ENCODE peak calls at places on chromosomes 1 and 21, in seven cellular contexts. L is GM12878, M is H1, C is HepG2, J is HCT116, W is K562, K is SK-N-SH. A is an unnamed sample.

GRCh38 chr21:16605588-16605987 is 875.8 kb downstream of the USP25 start:
- DNase-seq in L (no peak), C (no peak), W (no peak), M (no peak), J (no peak), K (peak), A (no peak)

GRCh38 chr1:3352952-3353331 is 101.5 kb upstream of the ARHGEF16 start:
- DNase-seq in J (no peak), K (no peak), C (no peak), W (no peak), M (no peak), L (no peak), A (no peak)

GRCh38 chr1:41158147-41158875 is 83.8 kb downstream of the SCMH1 start:
- DNase-seq in K (peak), J (no peak), L (no peak), C (no peak), W (no peak), M (no peak), A (no peak)

GRCh38 chr1:203311368-203312301 is 6.3 kb downstream of the BTG2 start:
- DNase-seq in W (peak), J (no peak), C (no peak), K (no peak), L (no peak), M (no peak), A (no peak)

GRCh38 chr1:246425895-246426294 is 81.2 kb downstream of the SMYD3 start:
- DNase-seq in W (no peak), L (no peak), J (no peak), C (no peak), M (no peak), K (no peak), A (no peak)

GRCh38 chr1:164519426-164519825 is 39.6 kb upstream of the PBX1 start:
- DNase-seq in J (no peak), C (no peak), L (no peak), W (no peak), M (no peak), K (no peak), A (no peak)

GRCh38 chr21:43720539-43721224 is 1.8 kb downstream of the PDXK start:
- DNase-seq in C (no peak), K (no peak), L (no peak), J (no peak), M (no peak), W (no peak), A (no peak)

GRCh38 chr1:147840909-147841308 is 61.7 kb upstream of the GJA8 start:
- DNase-seq in C (no peak), W (peak), M (no peak), L (no peak), J (peak), K (no peak), A (no peak)

GRCh38 chr1:101242331-101243050 is 5.7 kb downstream of the S1PR1 start:
- DNase-seq in K (no peak), C (no peak), W (no peak), J (no peak), M (no peak), L (no peak), A (no peak)

GRCh38 chr1:245765241-245766000 is 610.6 kb downstream of the KIF26B start:
- DNase-seq in C (peak), J (no peak), M (no peak), K (no peak), L (no peak), W (no peak), A (no peak)

GRCh38 chr1:189619682-189620332 is 857.9 kb downstream of the BRINP3 start:
- DNase-seq in K (no peak), J (peak), C (peak), W (no peak), M (no peak), L (no peak), A (no peak)

GRCh38 chr1:146039844-146040194 is 18.3 kb upstream of the HJV start:
- DNase-seq in L (no peak), K (no peak), J (no peak), M (no peak), W (no peak), C (no peak), A (no peak)

GRCh38 chr1:206907304-206907991 is 10.2 kb downstream of the IL24 start:
- DNase-seq in J (no peak), M (peak), L (no peak), W (peak), K (peak), C (peak), A (peak)

GRCh38 chr1:26391450-26391849 is 18.9 kb upstream of the ZNF683 start:
- DNase-seq in L (no peak), M (no peak), C (peak), J (peak), W (peak), K (peak), A (peak)

GRCh38 chr1:75423616-75424015 is 187.3 kb downstream of the SLC44A5 start:
- DNase-seq in J (no peak), M (no peak), L (no peak), K (peak), C (peak), W (peak), A (no peak)

GRCh38 chr1:97581614-97582051 is 339.2 kb downstream of the DPYD start:
- DNase-seq in L (no peak), C (no peak), K (no peak), W (no peak), M (no peak), J (no peak), A (peak)

GRCh38 chr1:145917595-145917994 is 922 bp downstream of the PEX11B start:
- DNase-seq in J (no peak), K (no peak), W (no peak), L (no peak), C (no peak), M (no peak), A (no peak)

GRCh38 chr21:33155457-33155856 is 74.3 kb upstream of the IFNAR2 start:
- DNase-seq in L (no peak), M (no peak), K (no peak), W (no peak), J (no peak), C (no peak), A (no peak)

GRCh38 chr1:155070721-155071556 is 7.4 kb downstream of the EFNA4 start:
- DNase-seq in L (no peak), M (peak), J (no peak), W (peak), C (peak), K (peak), A (peak)

GRCh38 chr1:73100216-73100615 is 817.9 kb upstream of the NEGR1 start:
- DNase-seq in J (no peak), W (no peak), K (no peak), C (no peak), M (no peak), L (no peak), A (no peak)

GRCh38 chr1:28582248-28582615 is 9.8 kb upstream of the RAB42 start:
- DNase-seq in C (no peak), K (no peak), M (no peak), J (no peak), L (no peak), W (no peak), A (no peak)

GRCh38 chr21:31196724-31197123 is 147.3 kb downstream of the TIAM1 start:
- DNase-seq in K (no peak), C (no peak), J (no peak), M (no peak), W (no peak), L (no peak), A (no peak)

GRCh38 chr1:41221995-41222991 is 19.8 kb downstream of the SCMH1 start:
- DNase-seq in J (no peak), K (no peak), W (no peak), C (no peak), M (no peak), L (no peak), A (no peak)

GRCh38 chr1:214416417-214417212 is 134.8 kb downstream of the PTPN14 start:
- DNase-seq in J (no peak), L (no peak), M (no peak), W (no peak), C (no peak), K (no peak), A (no peak)
- TF ChIP-seq YY1 in J (no peak), L (no peak), M (no peak), W (no peak), C (no peak), K (no peak), A (no peak)

GRCh38 chr1:223708001-223708359 is 4.4 kb upstream of the CAPN2 start:
- DNase-seq in K (no peak), L (no peak), M (no peak), J (peak), C (peak), W (no peak), A (no peak)

GRCh38 chr1:223708651-223709268 is 3.6 kb upstream of the CAPN2 start:
- DNase-seq in J (no peak), W (no peak), L (no peak), M (no peak), C (no peak), K (no peak), A (no peak)

GRCh38 chr1:223707270-223708000 is 4.9 kb upstream of the CAPN2 start:
- DNase-seq in C (peak), K (no peak), M (no peak), L (no peak), J (peak), W (peak), A (no peak)

GRCh38 chr1:223704921-223705878 is 7.1 kb upstream of the CAPN2 start:
- DNase-seq in C (no peak), M (no peak), J (no peak), L (no peak), K (no peak), W (no peak), A (no peak)

DNA sequence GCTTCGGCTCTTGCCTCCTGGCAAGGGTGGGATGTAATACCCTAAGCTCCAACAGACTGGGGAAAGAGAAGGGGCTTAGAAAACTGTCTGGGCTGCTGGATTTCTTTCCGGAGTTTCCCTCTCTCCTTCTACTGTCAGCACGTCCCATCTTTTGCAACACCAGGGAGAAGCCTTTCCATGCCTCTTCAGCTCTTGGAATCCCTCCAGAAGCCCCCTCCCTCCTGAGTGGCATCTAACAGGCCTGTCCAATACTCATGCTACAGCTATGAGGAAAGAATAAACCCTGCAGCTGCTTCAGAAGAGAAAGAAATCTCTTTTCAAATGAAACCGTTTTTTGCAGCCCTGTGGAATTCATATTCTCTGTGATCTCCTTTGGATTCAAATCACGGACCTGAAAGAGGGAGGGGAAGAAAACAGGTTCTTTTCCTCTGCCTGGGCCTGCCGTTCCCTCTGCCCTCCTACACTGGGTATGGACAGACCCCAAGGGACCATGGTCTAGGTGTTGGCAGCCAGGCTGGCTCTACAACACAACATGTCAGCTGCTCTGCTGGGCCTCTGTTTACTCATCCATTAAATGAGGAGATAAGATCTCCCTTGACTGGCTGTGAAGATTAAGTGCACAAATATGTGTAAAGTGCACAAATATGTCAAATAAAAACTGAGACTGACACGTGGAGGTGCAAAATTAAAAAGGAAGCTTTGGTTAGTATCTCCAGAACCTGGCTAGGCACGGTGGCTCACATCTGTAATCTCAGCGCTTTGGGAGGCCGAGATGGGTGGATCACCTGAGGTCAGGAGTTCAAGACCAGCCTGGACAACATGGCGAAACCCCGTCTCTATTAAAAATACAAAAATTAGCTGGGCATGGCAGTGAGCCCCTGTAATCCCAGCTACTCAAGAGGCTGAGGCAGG is 6.0 kb upstream of the CAPN2 start:
- DNase-seq in W (no peak), K (no peak), M (no peak), J (no peak), C (peak), L (no peak), A (no peak)
- H3K9ac ChIP-seq in W (no peak), K (peak), M (no peak), J (peak), C (no peak), L (no peak), A (no peak)

DNA sequence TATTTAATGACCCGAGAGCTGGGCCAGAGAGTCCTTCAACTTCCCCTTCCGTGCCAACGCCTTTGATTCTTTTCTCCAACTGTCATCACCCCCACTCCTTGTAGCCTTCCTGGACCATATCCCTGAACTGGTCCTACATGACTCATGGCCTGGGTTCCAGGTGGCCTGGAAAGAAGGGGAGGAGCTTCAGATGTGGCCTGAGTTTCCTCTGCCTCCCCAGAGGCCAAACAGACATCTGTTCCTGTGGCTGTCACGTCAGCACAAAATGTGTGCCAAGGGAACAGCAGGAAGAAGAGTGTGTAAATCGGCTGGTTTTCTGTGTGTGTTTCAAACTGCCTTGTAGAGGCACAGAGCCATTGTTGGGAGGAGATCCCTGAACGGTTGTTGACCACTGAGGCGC is 24.9 kb upstream of the KIRREL1 start:
- DNase-seq in W (no peak), K (no peak), C (no peak), L (no peak), M (no peak), J (no peak), A (no peak)
- TF ChIP-seq YY1 in W (no peak), K (no peak), C (no peak), L (no peak), M (no peak), J (no peak), A (no peak)

DNA sequence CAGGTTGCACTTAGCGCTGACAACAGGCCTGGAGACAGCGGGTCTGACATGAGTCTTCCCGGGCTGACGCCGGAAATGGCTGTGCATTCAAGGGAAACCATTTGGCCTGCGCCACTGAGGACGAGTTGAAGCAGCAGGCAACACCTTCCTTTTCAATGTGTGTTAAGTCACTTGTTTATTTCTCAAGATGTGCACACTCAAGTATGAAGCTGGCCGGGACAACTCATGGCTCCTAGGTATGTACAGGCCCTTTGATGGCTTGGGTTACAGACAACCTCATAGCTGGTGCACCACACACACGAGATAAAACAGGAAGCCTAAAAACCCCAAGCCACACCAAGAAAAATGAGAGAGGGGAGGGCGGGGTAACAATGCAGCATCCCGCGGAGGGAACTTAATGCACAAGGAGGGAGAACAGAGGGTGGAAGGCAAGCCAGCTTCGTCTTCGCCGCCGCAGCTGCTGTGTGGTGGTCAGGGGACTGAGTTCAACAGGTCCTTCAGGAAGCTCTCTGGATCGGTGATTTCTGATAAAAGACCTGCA is 118.0 kb upstream of the IFFO2 start:
- DNase-seq in L (no peak), W (no peak), M (no peak), J (no peak), C (no peak), K (no peak), A (no peak)
- H3K9ac ChIP-seq in L (no peak), W (no peak), M (no peak), J (no peak), C (no peak), K (no peak), A (no peak)

DNA sequence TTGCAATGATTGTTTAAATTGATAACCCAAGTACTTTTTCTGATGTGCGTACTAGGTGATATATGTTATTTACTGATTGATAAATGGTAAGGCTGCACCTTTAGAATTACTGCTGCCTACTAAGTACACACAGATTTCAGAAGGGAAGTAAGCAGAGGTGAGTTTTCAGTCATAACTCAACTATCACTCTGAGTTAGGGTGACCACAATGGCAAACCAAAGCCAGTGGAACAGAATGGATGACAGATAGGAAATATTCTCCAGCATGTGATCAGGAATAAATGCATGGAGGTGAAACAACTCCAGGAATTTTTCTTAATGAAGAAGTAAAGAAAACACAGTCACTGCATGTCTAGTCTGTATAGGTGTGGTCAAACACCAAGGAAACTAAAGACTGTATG is 7.5 kb upstream of the KCNJ15 start:
- DNase-seq in L (peak), C (no peak), K (no peak), W (no peak), J (no peak), M (no peak), A (no peak)
- TF ChIP-seq YY1 in L (no peak), C (no peak), K (no peak), W (no peak), J (no peak), M (no peak), A (no peak)

DNA sequence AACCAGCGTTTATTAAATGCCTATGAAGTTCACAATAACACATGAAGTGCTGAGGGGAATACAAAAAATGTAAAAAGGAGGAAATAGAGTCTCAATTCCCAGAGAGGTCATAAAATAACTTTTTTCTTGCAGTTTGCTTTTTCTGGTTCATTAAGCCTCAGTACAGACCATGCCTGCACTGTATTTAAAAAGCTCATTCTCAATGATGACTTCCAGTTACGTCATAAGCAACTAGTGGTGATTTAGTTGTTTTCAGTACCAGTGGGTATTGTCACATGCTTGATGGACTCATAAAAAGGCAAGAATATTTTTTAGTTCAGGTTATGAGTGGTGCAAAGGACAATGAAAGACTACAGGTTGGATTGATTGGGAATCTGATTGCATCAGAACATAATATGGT is 160.1 kb upstream of the UBE2U start:
- DNase-seq in K (no peak), J (no peak), W (no peak), L (no peak), C (no peak), M (no peak), A (no peak)
- H3K9ac ChIP-seq in K (no peak), J (no peak), W (no peak), L (no peak), C (no peak), M (no peak), A (no peak)

GRCh38 chr1:6052543-6053205 is 7.0 kb downstream of the KCNAB2 start:
- DNase-seq in W (peak), K (peak), L (no peak), M (peak), J (no peak), C (peak), A (peak)

GRCh38 chr1:6056549-6056948 is 10.9 kb downstream of the KCNAB2 start:
- DNase-seq in C (no peak), K (no peak), J (no peak), W (no peak), L (no peak), M (no peak), A (no peak)

GRCh38 chr1:6054596-6054995 is 8.9 kb downstream of the KCNAB2 start:
- DNase-seq in C (no peak), K (no peak), L (no peak), W (no peak), M (no peak), J (no peak), A (no peak)

GRCh38 chr1:6051423-6051822 is 5.7 kb downstream of the KCNAB2 start:
- DNase-seq in M (no peak), J (no peak), K (no peak), L (no peak), W (no peak), C (no peak), A (no peak)

DNA sequence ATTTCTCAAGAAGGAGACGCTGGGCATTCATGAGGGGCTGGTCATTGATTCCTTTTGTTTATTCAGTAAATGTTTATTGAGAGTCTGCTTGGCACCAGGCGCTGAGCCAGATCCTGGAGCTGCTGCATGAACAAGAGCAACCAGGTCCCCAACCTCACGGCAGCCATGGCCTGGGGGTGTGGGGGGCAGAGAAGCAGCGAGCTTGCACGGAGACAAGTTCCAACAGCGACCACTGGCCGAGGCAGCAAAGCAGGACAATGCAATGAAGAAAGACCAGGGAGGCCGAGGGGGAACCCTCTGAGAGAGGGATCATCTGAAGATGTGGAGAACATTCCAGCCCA is 7.5 kb downstream of the KCNAB2 start:
- DNase-seq in C (no peak), K (no peak), W (no peak), M (no peak), L (no peak), J (no peak), A (no peak)
- TF ChIP-seq YY1 in C (no peak), K (no peak), W (no peak), M (no peak), L (no peak), J (no peak), A (no peak)

A was measured in NT2/D1.